ENCODE peak calls at places on chromosomes 7 and 10, in five cellular contexts. One of them, this sample, is unnamed.

GRCh38 chr7:116802784-116803183 is 59.6 kb upstream of the CAPZA2 start:
- DNase-seq in body of pancreas: peak
- DNase-seq in LoVo: peak
- DNase-seq in naive thymus-derived CD8-positive, alpha-beta T cell: no peak
- DNase-seq in kidney glomerular epithelial cell: peak
- DNase-seq in this sample: no peak

GRCh38 chr10:60845038-60845437 is 66.8 kb downstream of the CDK1 start:
- DNase-seq in kidney glomerular epithelial cell: no peak
- DNase-seq in naive thymus-derived CD8-positive, alpha-beta T cell: no peak
- DNase-seq in LoVo: no peak
- DNase-seq in body of pancreas: no peak
- DNase-seq in this sample: no peak

GRCh38 chr10:11192304-11193018 is 174.8 kb downstream of the CELF2 start:
- DNase-seq in kidney glomerular epithelial cell: no peak
- DNase-seq in naive thymus-derived CD8-positive, alpha-beta T cell: no peak
- DNase-seq in LoVo: no peak
- DNase-seq in body of pancreas: peak
- DNase-seq in this sample: no peak

GRCh38 chr7:101924171-101924570 is 106.7 kb downstream of the CUX1 start:
- DNase-seq in body of pancreas: no peak
- DNase-seq in LoVo: no peak
- DNase-seq in naive thymus-derived CD8-positive, alpha-beta T cell: no peak
- DNase-seq in kidney glomerular epithelial cell: no peak
- DNase-seq in this sample: no peak

GRCh38 chr10:94085288-94085687 is 91.6 kb downstream of the PLCE1 start:
- DNase-seq in body of pancreas: no peak
- DNase-seq in naive thymus-derived CD8-positive, alpha-beta T cell: no peak
- DNase-seq in LoVo: no peak
- DNase-seq in kidney glomerular epithelial cell: no peak
- DNase-seq in this sample: no peak

GRCh38 chr10:52314822-52315552 is 906 bp downstream of the DKK1 start:
- DNase-seq in body of pancreas: no peak
- DNase-seq in naive thymus-derived CD8-positive, alpha-beta T cell: no peak
- DNase-seq in LoVo: no peak
- DNase-seq in kidney glomerular epithelial cell: no peak
- DNase-seq in this sample: no peak

GRCh38 chr10:98361131-98361633 is 53.8 kb downstream of the PYROXD2 start:
- DNase-seq in kidney glomerular epithelial cell: peak
- DNase-seq in body of pancreas: peak
- DNase-seq in naive thymus-derived CD8-positive, alpha-beta T cell: no peak
- DNase-seq in LoVo: no peak
- DNase-seq in this sample: no peak

GRCh38 chr7:55509322-55509721 is 63.0 kb downstream of the VOPP1 start:
- DNase-seq in kidney glomerular epithelial cell: no peak
- DNase-seq in naive thymus-derived CD8-positive, alpha-beta T cell: no peak
- DNase-seq in body of pancreas: peak
- DNase-seq in LoVo: no peak
- DNase-seq in this sample: no peak

GRCh38 chr7:44272981-44273380 is 52.4 kb downstream of the CAMK2B start:
- DNase-seq in naive thymus-derived CD8-positive, alpha-beta T cell: no peak
- DNase-seq in body of pancreas: no peak
- DNase-seq in kidney glomerular epithelial cell: no peak
- DNase-seq in LoVo: no peak
- DNase-seq in this sample: no peak

GRCh38 chr10:93995598-93996271 is 2.0 kb downstream of the PLCE1 start:
- DNase-seq in body of pancreas: no peak
- DNase-seq in LoVo: peak
- DNase-seq in kidney glomerular epithelial cell: peak
- DNase-seq in naive thymus-derived CD8-positive, alpha-beta T cell: no peak
- DNase-seq in this sample: no peak

GRCh38 chr7:138951953-138952352 is 29.2 kb downstream of the KIAA1549 start:
- DNase-seq in kidney glomerular epithelial cell: peak
- DNase-seq in body of pancreas: no peak
- DNase-seq in LoVo: no peak
- DNase-seq in naive thymus-derived CD8-positive, alpha-beta T cell: no peak
- DNase-seq in this sample: no peak

GRCh38 chr7:68461430-68461829 is 1136.8 kb upstream of the AUTS2 start:
- DNase-seq in body of pancreas: no peak
- DNase-seq in kidney glomerular epithelial cell: no peak
- DNase-seq in naive thymus-derived CD8-positive, alpha-beta T cell: no peak
- DNase-seq in LoVo: no peak
- DNase-seq in this sample: no peak

GRCh38 chr7:28419717-28420116 is 7.4 kb downstream of the CREB5 start:
- DNase-seq in naive thymus-derived CD8-positive, alpha-beta T cell: no peak
- DNase-seq in kidney glomerular epithelial cell: no peak
- DNase-seq in body of pancreas: no peak
- DNase-seq in LoVo: no peak
- DNase-seq in this sample: no peak

GRCh38 chr10:32189400-32190084 is 133.3 kb upstream of the KIF5B start:
- DNase-seq in naive thymus-derived CD8-positive, alpha-beta T cell: no peak
- DNase-seq in kidney glomerular epithelial cell: no peak
- DNase-seq in LoVo: peak
- DNase-seq in body of pancreas: peak
- DNase-seq in this sample: no peak

GRCh38 chr10:113540845-113541553 is 11.9 kb upstream of the HABP2 start:
- DNase-seq in body of pancreas: peak
- DNase-seq in naive thymus-derived CD8-positive, alpha-beta T cell: no peak
- DNase-seq in kidney glomerular epithelial cell: peak
- DNase-seq in LoVo: no peak
- DNase-seq in this sample: no peak

GRCh38 chr7:55019329-55019690 is 493 bp downstream of the EGFR start:
- DNase-seq in body of pancreas: peak
- DNase-seq in naive thymus-derived CD8-positive, alpha-beta T cell: no peak
- DNase-seq in LoVo: peak
- DNase-seq in kidney glomerular epithelial cell: peak
- DNase-seq in this sample: no peak

GRCh38 chr7:90723233-90723632 is 127.1 kb downstream of the CDK14 start:
- DNase-seq in body of pancreas: no peak
- DNase-seq in LoVo: no peak
- DNase-seq in naive thymus-derived CD8-positive, alpha-beta T cell: no peak
- DNase-seq in kidney glomerular epithelial cell: no peak
- DNase-seq in this sample: no peak

GRCh38 chr10:59668081-59668480 is 41.6 kb downstream of the SLC16A9 start:
- DNase-seq in LoVo: no peak
- DNase-seq in kidney glomerular epithelial cell: no peak
- DNase-seq in body of pancreas: no peak
- DNase-seq in naive thymus-derived CD8-positive, alpha-beta T cell: no peak
- DNase-seq in this sample: no peak

GRCh38 chr10:26334232-26334931 is 103.8 kb upstream of the APBB1IP start:
- DNase-seq in naive thymus-derived CD8-positive, alpha-beta T cell: no peak
- DNase-seq in kidney glomerular epithelial cell: no peak
- DNase-seq in LoVo: no peak
- DNase-seq in body of pancreas: no peak
- DNase-seq in this sample: no peak

GRCh38 chr7:42237162-42237821 is at the start of gene GLI3:
- DNase-seq in kidney glomerular epithelial cell: peak
- DNase-seq in body of pancreas: peak
- DNase-seq in LoVo: peak
- DNase-seq in naive thymus-derived CD8-positive, alpha-beta T cell: no peak
- DNase-seq in this sample: no peak